ENCODE peak calls at places on chromosomes 1 and 21, in four cellular contexts. P is MG63; C is NT2/D1; I is CD4-positive, CD25-positive, alpha-beta regulatory T cell. S is an unnamed sample.

GRCh38 chr1:64822621-64823020 is 77.7 kb downstream of the RAVER2 start:
- DNase-seq in P (no peak), C (no peak), I (no peak), S (peak; percentile 29)

GRCh38 chr1:119083980-119084379 is 56.5 kb downstream of the WARS2 start:
- DNase-seq in P (no peak), C (no peak), I (no peak), S (no peak)

GRCh38 chr1:82604524-82604923 is 803.8 kb downstream of the ADGRL2 start:
- DNase-seq in P (no peak), C (no peak), I (no peak), S (no peak)

GRCh38 chr1:26225033-26225831 is 8.8 kb upstream of the CEP85 start:
- DNase-seq in P (no peak), C (peak; percentile 42), I (peak; percentile 9), S (no peak)

GRCh38 chr1:3069491-3070303 is 694 bp downstream of the PRDM16 start:
- DNase-seq in P (peak; percentile 58), C (peak; percentile 18), I (no peak), S (no peak)

GRCh38 chr1:59323879-59324278 is 27.0 kb downstream of the FGGY start:
- DNase-seq in P (no peak), C (no peak), I (no peak), S (peak; percentile 27)

GRCh38 chr1:180842052-180842451 is 70.6 kb upstream of the KIAA1614 start:
- DNase-seq in P (no peak), C (no peak), I (no peak), S (peak; percentile 84)

GRCh38 chr1:2962541-2962940 is 58.7 kb upstream of the ACTRT2 start:
- DNase-seq in P (no peak), C (no peak), I (no peak), S (no peak)

GRCh38 chr21:44686000-44686781 is 4.2 kb upstream of the KRTAP12-1 start:
- DNase-seq in P (no peak), C (no peak), I (no peak), S (no peak)

GRCh38 chr1:172255223-172255560 is 165.3 kb upstream of the C1orf105 start:
- DNase-seq in P (no peak), C (no peak), I (no peak), S (no peak)

S was measured in HFFc6.